ENCODE peak calls at places on chromosomes 6 and 20, in seven cellular contexts. S is hepatocyte, J is keratinocyte, H is BJ, Z is chondrocyte, C is left ventricle myocardium inferior, L is breast epithelium. Q is an unnamed sample.

GRCh38 chr20:16419138-16419715 is 154.0 kb downstream of the KIF16B start:
- DNase-seq in Z (no peak), S (no peak), H (no peak), J (no peak), C (no peak), L (no peak), Q (no peak)

GRCh38 chr6:158474961-158475343 is 84.9 kb upstream of the TMEM181 start:
- DNase-seq in H (no peak), S (peak; percentile 11), Z (no peak), C (no peak), J (no peak), L (no peak), Q (peak; percentile 76)

GRCh38 chr6:135909737-135910387 is 58.4 kb downstream of the PDE7B start:
- DNase-seq in L (no peak), J (peak; percentile 28), H (no peak), C (no peak), S (peak; percentile 73), Z (no peak), Q (peak; percentile 83)

GRCh38 chr6:132812255-132812732 is 2.1 kb upstream of the RPS12 start:
- DNase-seq in J (no peak), L (no peak), S (peak; percentile 53), C (no peak), H (no peak), Z (no peak), Q (peak; percentile 51)

GRCh38 chr20:9214676-9215075 is 145.8 kb downstream of the PLCB4 start:
- DNase-seq in S (peak; percentile 11), C (no peak), J (no peak), Z (no peak), H (peak; percentile 84), L (no peak), Q (peak; percentile 84)

GRCh38 chr6:90940812-90941481 is 354.1 kb upstream of the MAP3K7 start:
- DNase-seq in C (no peak), L (no peak), Z (no peak), S (peak; percentile 65), J (peak; percentile 17), H (peak; percentile 8), Q (peak; percentile 68)

GRCh38 chr20:8654486-8654885 is 414.4 kb upstream of the PLCB4 start:
- DNase-seq in Z (no peak), C (no peak), S (no peak), J (no peak), L (no peak), H (no peak), Q (no peak)

GRCh38 chr6:20056350-20056992 is 155.8 kb downstream of the MBOAT1 start:
- DNase-seq in L (no peak), J (no peak), S (peak; percentile 84), Z (no peak), H (no peak), C (no peak), Q (peak; percentile 48)

GRCh38 chr20:2917266-2917665 is 44.0 kb downstream of the PTPRA start:
- DNase-seq in H (no peak), C (no peak), J (no peak), L (no peak), Z (no peak), S (no peak), Q (no peak)
- TF ChIP-seq CTCF in H (no peak), C (no peak), J (no peak), L (no peak), Z (no peak), S (no peak), Q (no peak)

DNA sequence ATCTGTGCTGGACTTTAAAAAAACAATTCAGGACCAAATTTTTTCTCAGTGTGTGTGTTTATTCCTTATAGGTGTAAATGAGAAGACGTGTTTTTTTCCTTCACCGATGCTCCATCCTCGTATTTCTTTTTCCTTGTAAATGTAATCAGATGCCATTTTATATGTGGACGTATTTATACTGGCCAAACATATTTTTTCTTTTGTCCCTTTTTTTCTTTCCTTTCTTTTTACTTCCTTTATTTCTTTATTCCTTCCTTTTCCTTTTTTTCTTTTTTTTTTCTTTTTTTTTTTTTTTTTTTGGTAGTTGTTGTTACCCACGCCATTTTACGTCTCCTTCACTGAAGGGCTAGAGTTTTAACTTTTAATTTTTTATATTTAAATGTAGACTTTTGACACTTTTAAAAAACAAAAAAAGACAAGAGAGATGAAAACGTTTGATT is 3.7 kb downstream of the SOX4 start:
- DNase-seq in H (no peak), C (no peak), L (no peak), J (no peak), S (no peak), Z (no peak), Q (no peak)
- TF ChIP-seq CTCF in H (no peak), C (no peak), L (no peak), J (no peak), S (no peak), Z (peak; percentile 66), Q (no peak)

DNA sequence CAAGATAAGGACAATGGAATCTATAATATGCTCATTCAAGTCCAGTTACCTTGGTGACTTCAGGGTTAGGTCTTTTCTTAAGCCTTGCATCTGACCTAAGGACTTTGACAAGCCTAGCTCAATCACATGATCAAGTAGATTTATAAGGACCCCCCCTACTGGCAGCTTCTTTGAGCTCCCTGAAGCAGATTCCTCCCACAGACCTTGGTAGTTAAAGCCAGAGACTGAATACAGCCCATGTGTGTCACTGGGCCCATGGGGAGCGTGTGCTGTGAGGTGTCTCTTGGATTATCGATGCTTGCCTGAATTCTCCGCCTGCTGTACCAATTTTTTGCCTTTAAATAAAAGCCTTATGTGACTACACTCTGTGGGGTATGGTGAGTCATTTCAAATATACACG is 372.7 kb upstream of the RGS17 start:
- DNase-seq in J (no peak), L (no peak), C (no peak), Z (no peak), H (no peak), S (no peak), Q (peak; percentile 8)
- TF ChIP-seq CTCF in J (no peak), L (no peak), C (no peak), Z (peak; percentile 10), H (no peak), S (no peak), Q (no peak)

GRCh38 chr20:52224920-52225319 is 33.3 kb upstream of the ZFP64 start:
- DNase-seq in C (no peak), S (no peak), Z (no peak), J (no peak), L (no peak), H (no peak), Q (no peak)

GRCh38 chr20:52217689-52218395 is 26.3 kb upstream of the ZFP64 start:
- DNase-seq in J (no peak), H (no peak), S (no peak), C (no peak), L (no peak), Z (no peak), Q (no peak)

DNA sequence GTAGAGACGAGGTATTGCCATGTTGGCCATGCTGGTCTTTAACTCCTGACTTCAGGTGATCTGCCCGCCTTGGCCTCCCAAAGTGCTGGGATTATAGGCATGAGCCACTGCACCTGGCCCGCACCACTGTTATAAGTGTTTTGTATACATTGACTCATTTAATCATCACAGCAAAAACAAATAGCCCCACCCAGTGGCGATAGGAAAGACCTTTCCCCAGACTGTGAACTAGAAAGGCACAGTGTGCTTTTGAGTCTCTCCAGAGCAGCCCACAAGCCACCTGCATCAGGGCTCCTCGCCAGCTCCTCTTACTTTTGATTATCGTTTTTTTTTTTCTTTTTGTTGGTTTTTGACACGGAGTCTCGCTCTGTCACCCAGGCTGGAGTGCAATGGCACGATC is 27.9 kb upstream of the ZFP64 start:
- DNase-seq in L (no peak), C (no peak), J (no peak), Z (no peak), H (no peak), S (no peak), Q (peak; percentile 52)
- TF ChIP-seq CTCF in L (no peak), C (no peak), J (peak; percentile 9), Z (peak; percentile 39), H (no peak), S (no peak), Q (no peak)

GRCh38 chr6:113094781-113095180 is 747.7 kb downstream of the RFPL4B start:
- DNase-seq in S (no peak), Z (no peak), H (no peak), L (no peak), C (no peak), J (no peak), Q (peak; percentile 18)

GRCh38 chr6:113095836-113096235 is 748.7 kb downstream of the RFPL4B start:
- DNase-seq in H (no peak), L (no peak), C (no peak), J (no peak), S (no peak), Z (no peak), Q (no peak)

GRCh38 chr6:113089056-113089455 is 741.9 kb downstream of the RFPL4B start:
- DNase-seq in J (no peak), H (no peak), C (no peak), S (no peak), Z (no peak), L (no peak), Q (no peak)

GRCh38 chr6:113092795-113093194 is 745.7 kb downstream of the RFPL4B start:
- DNase-seq in H (no peak), S (no peak), C (no peak), J (no peak), Z (no peak), L (no peak), Q (no peak)
- TF ChIP-seq CTCF in H (no peak), S (no peak), C (no peak), J (no peak), Z (no peak), L (no peak), Q (no peak)

Q was measured in MCF 10A.